ENCODE peak calls at places on chromosomes 2 and 18, in ten cellular contexts. One of them, this sample, is unnamed.

GRCh38 chr2:128798502-128799283 is 480.0 kb upstream of the HS6ST1 start:
- DNase-seq in GM06990: no peak
- DNase-seq in upper lobe of right lung: peak
- DNase-seq in H4: no peak
- DNase-seq in T-helper 2 cell: no peak
- DNase-seq in B cell: no peak
- DNase-seq in HuH-7.5: no peak
- DNase-seq in AG09309: no peak
- DNase-seq in body of pancreas: no peak
- DNase-seq in EL: no peak
- DNase-seq in this sample: no peak

GRCh38 chr2:233480490-233481202 is 85.9 kb downstream of the USP40 start:
- DNase-seq in GM06990: no peak
- DNase-seq in upper lobe of right lung: peak
- DNase-seq in H4: peak
- DNase-seq in T-helper 2 cell: no peak
- DNase-seq in B cell: no peak
- DNase-seq in HuH-7.5: no peak
- DNase-seq in AG09309: no peak
- DNase-seq in body of pancreas: no peak
- DNase-seq in EL: no peak
- DNase-seq in this sample: no peak

GRCh38 chr2:219576505-219577388 is 4.6 kb downstream of the INHA start:
- DNase-seq in GM06990: no peak
- DNase-seq in upper lobe of right lung: no peak
- DNase-seq in H4: no peak
- DNase-seq in T-helper 2 cell: no peak
- DNase-seq in B cell: no peak
- DNase-seq in HuH-7.5: peak
- DNase-seq in AG09309: no peak
- DNase-seq in body of pancreas: peak
- DNase-seq in EL: no peak
- DNase-seq in this sample: no peak

GRCh38 chr2:72924353-72925240 is 7.3 kb downstream of the EMX1 start:
- DNase-seq in GM06990: peak
- DNase-seq in upper lobe of right lung: peak
- DNase-seq in H4: no peak
- DNase-seq in T-helper 2 cell: no peak
- DNase-seq in B cell: peak
- DNase-seq in HuH-7.5: peak
- DNase-seq in AG09309: no peak
- DNase-seq in body of pancreas: peak
- DNase-seq in EL: no peak
- DNase-seq in this sample: no peak

GRCh38 chr2:74278176-74278575 is 65.0 kb downstream of the SLC4A5 start:
- DNase-seq in GM06990: no peak
- DNase-seq in upper lobe of right lung: no peak
- DNase-seq in H4: no peak
- DNase-seq in T-helper 2 cell: no peak
- DNase-seq in B cell: no peak
- DNase-seq in HuH-7.5: no peak
- DNase-seq in AG09309: no peak
- DNase-seq in body of pancreas: no peak
- DNase-seq in EL: no peak
- DNase-seq in this sample: no peak

GRCh38 chr2:42359304-42359749 is 1.7 kb downstream of the COX7A2L start:
- DNase-seq in GM06990: no peak
- DNase-seq in upper lobe of right lung: no peak
- DNase-seq in H4: no peak
- DNase-seq in T-helper 2 cell: no peak
- DNase-seq in B cell: no peak
- DNase-seq in HuH-7.5: no peak
- DNase-seq in AG09309: no peak
- DNase-seq in body of pancreas: no peak
- DNase-seq in EL: peak
- DNase-seq in this sample: no peak

GRCh38 chr2:75632813-75633212 is 13.8 kb upstream of the MRPL19 start:
- DNase-seq in GM06990: no peak
- DNase-seq in upper lobe of right lung: no peak
- DNase-seq in H4: no peak
- DNase-seq in T-helper 2 cell: no peak
- DNase-seq in B cell: no peak
- DNase-seq in HuH-7.5: no peak
- DNase-seq in AG09309: no peak
- DNase-seq in body of pancreas: no peak
- DNase-seq in EL: no peak
- DNase-seq in this sample: no peak

GRCh38 chr2:177348735-177349693 is 43.6 kb upstream of the AGPS start:
- DNase-seq in GM06990: no peak
- DNase-seq in upper lobe of right lung: no peak
- DNase-seq in H4: no peak
- DNase-seq in T-helper 2 cell: no peak
- DNase-seq in B cell: no peak
- DNase-seq in HuH-7.5: no peak
- DNase-seq in AG09309: no peak
- DNase-seq in body of pancreas: no peak
- DNase-seq in EL: no peak
- DNase-seq in this sample: no peak

GRCh38 chr2:42877532-42877931 is 85.1 kb upstream of the HAAO start:
- DNase-seq in GM06990: no peak
- DNase-seq in upper lobe of right lung: no peak
- DNase-seq in H4: no peak
- DNase-seq in T-helper 2 cell: no peak
- DNase-seq in B cell: no peak
- DNase-seq in HuH-7.5: no peak
- DNase-seq in AG09309: no peak
- DNase-seq in body of pancreas: peak
- DNase-seq in EL: no peak
- DNase-seq in this sample: no peak

GRCh38 chr18:48036641-48037421 is 106.4 kb upstream of the SMAD2 start:
- DNase-seq in GM06990: no peak
- DNase-seq in upper lobe of right lung: no peak
- DNase-seq in H4: no peak
- DNase-seq in T-helper 2 cell: no peak
- DNase-seq in B cell: no peak
- DNase-seq in HuH-7.5: no peak
- DNase-seq in AG09309: no peak
- DNase-seq in body of pancreas: no peak
- DNase-seq in EL: no peak
- DNase-seq in this sample: no peak

GRCh38 chr2:173076557-173077345 is 1.1 kb downstream of the MAP3K20 start:
- DNase-seq in GM06990: no peak
- DNase-seq in upper lobe of right lung: peak
- DNase-seq in H4: no peak
- DNase-seq in T-helper 2 cell: no peak
- DNase-seq in B cell: no peak
- DNase-seq in HuH-7.5: peak
- DNase-seq in AG09309: no peak
- DNase-seq in body of pancreas: peak
- DNase-seq in EL: peak
- DNase-seq in this sample: no peak

GRCh38 chr18:23547806-23548205 is 38.5 kb downstream of the NPC1 start:
- DNase-seq in GM06990: no peak
- DNase-seq in upper lobe of right lung: no peak
- DNase-seq in H4: no peak
- DNase-seq in T-helper 2 cell: no peak
- DNase-seq in B cell: no peak
- DNase-seq in HuH-7.5: no peak
- DNase-seq in AG09309: no peak
- DNase-seq in body of pancreas: no peak
- DNase-seq in EL: peak
- DNase-seq in this sample: no peak

GRCh38 chr2:39153312-39153711 is 32.5 kb upstream of the SOS1 start:
- DNase-seq in GM06990: no peak
- DNase-seq in upper lobe of right lung: no peak
- DNase-seq in H4: no peak
- DNase-seq in T-helper 2 cell: no peak
- DNase-seq in B cell: no peak
- DNase-seq in HuH-7.5: no peak
- DNase-seq in AG09309: no peak
- DNase-seq in body of pancreas: no peak
- DNase-seq in EL: no peak
- DNase-seq in this sample: no peak

GRCh38 chr2:60339286-60339685 is 214.2 kb downstream of the BCL11A start:
- DNase-seq in GM06990: no peak
- DNase-seq in upper lobe of right lung: no peak
- DNase-seq in H4: no peak
- DNase-seq in T-helper 2 cell: no peak
- DNase-seq in B cell: no peak
- DNase-seq in HuH-7.5: no peak
- DNase-seq in AG09309: no peak
- DNase-seq in body of pancreas: no peak
- DNase-seq in EL: no peak
- DNase-seq in this sample: peak

GRCh38 chr2:147660680-147661079 is 184.1 kb upstream of the ACVR2A start:
- DNase-seq in GM06990: no peak
- DNase-seq in upper lobe of right lung: no peak
- DNase-seq in H4: no peak
- DNase-seq in T-helper 2 cell: no peak
- DNase-seq in B cell: no peak
- DNase-seq in HuH-7.5: no peak
- DNase-seq in AG09309: no peak
- DNase-seq in body of pancreas: no peak
- DNase-seq in EL: no peak
- DNase-seq in this sample: no peak

GRCh38 chr2:30979822-30980245 is 158.4 kb downstream of the GALNT14 start:
- DNase-seq in GM06990: no peak
- DNase-seq in upper lobe of right lung: no peak
- DNase-seq in H4: no peak
- DNase-seq in T-helper 2 cell: no peak
- DNase-seq in B cell: no peak
- DNase-seq in HuH-7.5: no peak
- DNase-seq in AG09309: peak
- DNase-seq in body of pancreas: no peak
- DNase-seq in EL: peak
- DNase-seq in this sample: no peak

GRCh38 chr18:51066273-51066672 is 36.3 kb downstream of the SMAD4 start:
- DNase-seq in GM06990: no peak
- DNase-seq in upper lobe of right lung: no peak
- DNase-seq in H4: no peak
- DNase-seq in T-helper 2 cell: no peak
- DNase-seq in B cell: no peak
- DNase-seq in HuH-7.5: no peak
- DNase-seq in AG09309: no peak
- DNase-seq in body of pancreas: no peak
- DNase-seq in EL: peak
- DNase-seq in this sample: no peak

GRCh38 chr2:116719841-116720240 is 1094.7 kb upstream of the DDX18 start:
- DNase-seq in GM06990: no peak
- DNase-seq in upper lobe of right lung: no peak
- DNase-seq in H4: peak
- DNase-seq in T-helper 2 cell: no peak
- DNase-seq in B cell: no peak
- DNase-seq in HuH-7.5: no peak
- DNase-seq in AG09309: no peak
- DNase-seq in body of pancreas: peak
- DNase-seq in EL: no peak
- DNase-seq in this sample: no peak

This sample was measured in esophagus muscularis mucosa.